ENCODE peak calls at places on chromosomes 3 and 15, in eight cellular contexts. V is kidney epithelial cell, T is head of caudate nucleus, S is HuH-7, L is AG10803, Z is hippocampal formation, U is H4, J is foreskin keratinocyte. D is an unnamed sample.
A peak's percentile ranks its signal among the peaks of the same experiment; 100 is the strongest.

GRCh38 chr15:50758712-50759205 is 6.7 kb downstream of the SPPL2A start:
- DNase-seq in V (no peak), T (no peak), S (no peak), L (no peak), Z (no peak), U (no peak), J (peak; percentile 39), D (no peak)

GRCh38 chr15:77966540-77967290 is 110.8 kb downstream of the TBC1D2B start:
- DNase-seq in V (no peak), T (peak; percentile 86), S (peak; percentile 82), L (peak; percentile 53), Z (peak; percentile 37), U (peak; percentile 44), J (peak; percentile 17), D (peak; percentile 82)

GRCh38 chr3:78604328-78604727 is 1163.5 kb downstream of the ROBO1 start:
- DNase-seq in V (no peak), T (no peak), S (no peak), L (peak; percentile 72), Z (no peak), U (no peak), J (peak; percentile 53), D (no peak)

GRCh38 chr3:3683261-3683660 is 116.0 kb upstream of the LRRN1 start:
- DNase-seq in V (peak; percentile 41), T (peak; percentile 44), S (no peak), L (no peak), Z (no peak), U (peak; percentile 31), J (peak; percentile 59), D (no peak)

GRCh38 chr3:99907959-99908544 is 90.4 kb downstream of the CMSS1 start:
- DNase-seq in V (no peak), T (no peak), S (no peak), L (no peak), Z (no peak), U (no peak), J (no peak), D (no peak)

GRCh38 chr3:150348500-150348899 is 59.6 kb upstream of the TSC22D2 start:
- DNase-seq in V (peak; percentile 71), T (peak; percentile 76), S (no peak), L (peak; percentile 94), Z (no peak), U (peak; percentile 60), J (peak; percentile 95), D (no peak)

GRCh38 chr3:184228376-184229137 is 828 bp upstream of the VWA5B2 start:
- DNase-seq in V (no peak), T (no peak), S (no peak), L (no peak), Z (no peak), U (no peak), J (no peak), D (no peak)

GRCh38 chr15:58931985-58932384 is 1.5 kb downstream of the SLTM start:
- DNase-seq in V (no peak), T (no peak), S (peak; percentile 9), L (peak; percentile 70), Z (no peak), U (peak; percentile 25), J (no peak), D (peak; percentile 16)

GRCh38 chr15:62404194-62404985 is 239.3 kb upstream of the C2CD4B start:
- DNase-seq in V (no peak), T (no peak), S (no peak), L (no peak), Z (no peak), U (no peak), J (no peak), D (no peak)

GRCh38 chr3:100354850-100355249 is 20.3 kb downstream of the NIT2 start:
- DNase-seq in V (no peak), T (no peak), S (no peak), L (no peak), Z (no peak), U (no peak), J (no peak), D (no peak)

GRCh38 chr3:163916596-163917560 is 1161.4 kb downstream of the SI start:
- DNase-seq in V (no peak), T (no peak), S (no peak), L (no peak), Z (no peak), U (peak; percentile 48), J (no peak), D (no peak)

GRCh38 chr3:130258532-130258952 is 86.9 kb upstream of the COL6A5 start:
- DNase-seq in V (no peak), T (peak; percentile 41), S (no peak), L (peak; percentile 26), Z (no peak), U (no peak), J (no peak), D (peak; percentile 30)

GRCh38 chr3:66808891-66809578 is 189.1 kb upstream of the KBTBD8 start:
- DNase-seq in V (no peak), T (no peak), S (no peak), L (no peak), Z (no peak), U (no peak), J (peak; percentile 7), D (no peak)

GRCh38 chr3:54349231-54349647 is 226.9 kb downstream of the CACNA2D3 start:
- DNase-seq in V (no peak), T (no peak), S (no peak), L (no peak), Z (no peak), U (peak; percentile 27), J (no peak), D (peak; percentile 23)

GRCh38 chr15:27844018-27844666 is 255.0 kb downstream of the OCA2 start:
- DNase-seq in V (peak; percentile 45), T (peak; percentile 32), S (no peak), L (peak; percentile 79), Z (no peak), U (peak; percentile 43), J (peak; percentile 75), D (no peak)

GRCh38 chr15:95169701-95170459 is 938.5 kb downstream of the MCTP2 start:
- DNase-seq in V (no peak), T (peak; percentile 57), S (peak; percentile 19), L (peak; percentile 93), Z (no peak), U (no peak), J (no peak), D (peak; percentile 12)

GRCh38 chr3:50390523-50391177 is 31.3 kb upstream of the TMEM115 start:
- DNase-seq in V (no peak), T (peak; percentile 63), S (no peak), L (no peak), Z (peak; percentile 22), U (no peak), J (peak; percentile 21), D (peak; percentile 62)

GRCh38 chr3:151875759-151876158 is 2.3 kb downstream of the SUCNR1 start:
- DNase-seq in V (peak; percentile 38), T (no peak), S (no peak), L (no peak), Z (no peak), U (peak; percentile 52), J (no peak), D (peak; percentile 11)

GRCh38 chr3:152834354-152835310 is at the start of gene P2RY1:
- DNase-seq in V (peak; percentile 16), T (peak; percentile 84), S (no peak), L (peak; percentile 16), Z (peak; percentile 56), U (peak; percentile 74), J (peak; percentile 77), D (peak; percentile 66)

GRCh38 chr3:21894459-21895083 is 143.6 kb upstream of the ZNF385D start:
- DNase-seq in V (no peak), T (no peak), S (no peak), L (peak; percentile 33), Z (no peak), U (no peak), J (peak; percentile 15), D (peak; percentile 40)

GRCh38 chr3:158920375-158920774 is 118.5 kb downstream of the MFSD1 start:
- DNase-seq in V (no peak), T (no peak), S (no peak), L (peak; percentile 9), Z (no peak), U (no peak), J (peak; percentile 40), D (no peak)

GRCh38 chr15:70025413-70026296 is 72.1 kb downstream of the TLE3 start:
- DNase-seq in V (no peak), T (no peak), S (no peak), L (peak; percentile 54), Z (no peak), U (no peak), J (no peak), D (peak; percentile 25)

GRCh38 chr15:79337591-79337990 is 26.7 kb downstream of the TMED3 start:
- DNase-seq in V (no peak), T (no peak), S (no peak), L (no peak), Z (no peak), U (no peak), J (no peak), D (no peak)

GRCh38 chr3:117278424-117279190 is 569.0 kb downstream of the TUSC7 start:
- DNase-seq in V (peak; percentile 50), T (peak; percentile 73), S (peak; percentile 8), L (no peak), Z (no peak), U (peak; percentile 22), J (peak; percentile 1), D (no peak)

GRCh38 chr3:189563841-189564563 is 67.2 kb upstream of the TP63 start:
- DNase-seq in V (peak; percentile 94), T (no peak), S (no peak), L (peak; percentile 88), Z (no peak), U (peak; percentile 96), J (peak; percentile 100), D (no peak)

GRCh38 chr3:197352382-197352781 is 54.0 kb upstream of the DLG1 start:
- DNase-seq in V (no peak), T (no peak), S (no peak), L (peak; percentile 87), Z (no peak), U (peak; percentile 63), J (no peak), D (no peak)

GRCh38 chr3:123951522-123952447 is 9.2 kb downstream of the CCDC14 start:
- DNase-seq in V (no peak), T (no peak), S (no peak), L (peak; percentile 15), Z (no peak), U (no peak), J (no peak), D (no peak)

GRCh38 chr15:70284438-70285214 is 186.9 kb upstream of the TLE3 start:
- DNase-seq in V (no peak), T (peak; percentile 54), S (no peak), L (peak; percentile 8), Z (no peak), U (peak; percentile 29), J (no peak), D (peak; percentile 63)

GRCh38 chr3:101513419-101513986 is 491 bp upstream of the SENP7 start:
- DNase-seq in V (no peak), T (no peak), S (no peak), L (no peak), Z (no peak), U (no peak), J (no peak), D (no peak)

GRCh38 chr3:12809435-12809834 is 13.0 kb downstream of the CAND2 start:
- DNase-seq in V (no peak), T (no peak), S (no peak), L (no peak), Z (no peak), U (no peak), J (no peak), D (no peak)

GRCh38 chr3:27544372-27544865 is 60.2 kb upstream of the SLC4A7 start:
- DNase-seq in V (no peak), T (no peak), S (no peak), L (peak; percentile 84), Z (no peak), U (no peak), J (peak; percentile 89), D (no peak)

GRCh38 chr15:99187886-99188285 is 61.5 kb downstream of the TTC23 start:
- DNase-seq in V (no peak), T (no peak), S (no peak), L (no peak), Z (no peak), U (no peak), J (no peak), D (no peak)

GRCh38 chr3:12004741-12005513 is 739 bp downstream of the SYN2 start:
- DNase-seq in V (no peak), T (no peak), S (no peak), L (no peak), Z (no peak), U (no peak), J (no peak), D (no peak)

GRCh38 chr15:33140326-33140725 is 54.2 kb downstream of the FMN1 start:
- DNase-seq in V (no peak), T (no peak), S (no peak), L (no peak), Z (no peak), U (no peak), J (no peak), D (no peak)

D was measured in Ammon's horn.